ENCODE peak calls at places on chromosomes 6 and 20, in ten cellular contexts. M, L, J, W, K, O, B, D, A and X are unnamed samples.

GRCh38 chr6:39189131-39189530 is 40.1 kb downstream of the KCNK5 start:
- DNase-seq in O (no peak), D (no peak), J (no peak), W (no peak), K (no peak), L (no peak), A (no peak), B (no peak), M (no peak), X (no peak)

GRCh38 chr20:53389516-53389915 is 204.1 kb downstream of the ZNF217 start:
- DNase-seq in A (no peak), O (no peak), K (no peak), M (no peak), B (no peak), L (no peak), W (no peak), D (no peak), J (no peak), X (no peak)

GRCh38 chr6:154380733-154381132 is 24.1 kb upstream of the IPCEF1 start:
- DNase-seq in M (no peak), J (no peak), W (no peak), A (no peak), B (no peak), D (no peak), L (no peak), K (no peak), O (no peak), X (no peak)

GRCh38 chr6:146345582-146345981 is 198.1 kb upstream of the RAB32 start:
- DNase-seq in D (no peak), W (no peak), K (no peak), O (no peak), L (no peak), B (no peak), M (no peak), A (no peak), J (no peak), X (no peak)

GRCh38 chr6:166237611-166238010 is 70.0 kb upstream of the TBXT start:
- DNase-seq in M (no peak), B (peak; percentile 5), L (no peak), A (peak; percentile 67), K (no peak), D (no peak), O (no peak), W (no peak), J (no peak), X (no peak)

GRCh38 chr6:169722362-169723199 is 1.7 kb downstream of the PHF10 start:
- DNase-seq in M (peak; percentile 78), B (no peak), D (peak; percentile 88), J (no peak), A (no peak), O (peak; percentile 38), L (peak; percentile 59), K (peak; percentile 47), W (peak; percentile 28), X (peak; percentile 44)

GRCh38 chr6:107458687-107459282 is 579 bp downstream of the PDSS2 start:
- DNase-seq in J (peak; percentile 3), L (peak; percentile 74), M (peak; percentile 33), O (peak; percentile 32), A (no peak), D (peak; percentile 22), W (peak; percentile 44), B (no peak), K (peak; percentile 52), X (no peak)

GRCh38 chr6:30743099-30744053 is 889 bp upstream of the FLOT1 start:
- DNase-seq in K (peak; percentile 58), W (no peak), L (no peak), J (no peak), A (no peak), D (peak; percentile 33), M (peak; percentile 47), B (no peak), O (no peak), X (no peak)

GRCh38 chr6:35238843-35239289 is 20.7 kb upstream of the ZNF76 start:
- DNase-seq in J (no peak), O (peak; percentile 67), K (no peak), A (no peak), D (no peak), L (no peak), B (no peak), M (peak; percentile 51), W (no peak), X (no peak)

GRCh38 chr20:36228809-36229208 is 7.5 kb upstream of the AAR2 start:
- DNase-seq in D (no peak), W (no peak), A (no peak), O (no peak), L (no peak), K (no peak), J (no peak), M (no peak), B (no peak), X (no peak)

GRCh38 chr20:36230019-36230418 is 6.3 kb upstream of the AAR2 start:
- DNase-seq in W (no peak), B (no peak), M (no peak), O (no peak), J (no peak), D (no peak), K (no peak), A (no peak), L (no peak), X (no peak)

GRCh38 chr20:36231331-36231730 is 4.9 kb upstream of the AAR2 start:
- DNase-seq in W (no peak), O (peak; percentile 34), B (no peak), D (no peak), A (no peak), K (no peak), J (no peak), L (no peak), M (no peak), X (no peak)

GRCh38 chr20:36219671-36220220 is 16.5 kb upstream of the AAR2 start:
- DNase-seq in J (no peak), D (no peak), B (no peak), L (no peak), M (no peak), A (no peak), O (no peak), K (no peak), W (no peak), X (no peak)

GRCh38 chr20:36225666-36226065 is 10.6 kb upstream of the AAR2 start:
- DNase-seq in M (no peak), O (no peak), A (no peak), L (no peak), K (no peak), J (no peak), W (no peak), D (no peak), B (no peak), X (no peak)
- TF ChIP-seq CTCF in M (no peak), O (no peak), A (no peak), L (no peak), K (no peak), J (no peak), W (no peak), D (no peak), B (no peak), X (no peak)

DNA sequence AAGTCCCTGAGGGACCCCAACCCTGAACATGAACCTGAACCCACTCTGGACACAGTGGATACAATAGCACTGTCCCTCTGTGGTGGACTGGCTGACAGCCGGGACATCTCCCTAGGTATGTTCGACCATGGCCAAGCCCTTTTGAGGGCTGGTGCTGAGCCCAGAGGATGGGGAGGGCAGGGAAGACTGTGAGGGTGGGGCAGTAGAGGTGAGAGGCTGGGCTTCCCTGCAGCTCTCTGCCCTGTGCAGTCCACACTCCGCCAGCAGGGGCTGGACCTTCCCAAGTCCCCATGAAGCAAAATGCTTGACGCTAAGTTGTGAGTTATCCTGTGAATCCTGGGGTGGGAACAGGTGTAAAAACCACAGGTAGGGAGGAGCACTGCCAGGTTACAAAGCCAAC is 11.5 kb downstream of the LPIN3 start:
- DNase-seq in L (no peak), O (no peak), D (no peak), B (no peak), M (no peak), K (no peak), W (no peak), J (no peak), A (no peak), X (no peak)
- TF ChIP-seq CTCF in L (no peak), O (no peak), D (no peak), B (no peak), M (peak; percentile 35), K (no peak), W (no peak), J (no peak), A (no peak), X (peak; percentile 15)

DNA sequence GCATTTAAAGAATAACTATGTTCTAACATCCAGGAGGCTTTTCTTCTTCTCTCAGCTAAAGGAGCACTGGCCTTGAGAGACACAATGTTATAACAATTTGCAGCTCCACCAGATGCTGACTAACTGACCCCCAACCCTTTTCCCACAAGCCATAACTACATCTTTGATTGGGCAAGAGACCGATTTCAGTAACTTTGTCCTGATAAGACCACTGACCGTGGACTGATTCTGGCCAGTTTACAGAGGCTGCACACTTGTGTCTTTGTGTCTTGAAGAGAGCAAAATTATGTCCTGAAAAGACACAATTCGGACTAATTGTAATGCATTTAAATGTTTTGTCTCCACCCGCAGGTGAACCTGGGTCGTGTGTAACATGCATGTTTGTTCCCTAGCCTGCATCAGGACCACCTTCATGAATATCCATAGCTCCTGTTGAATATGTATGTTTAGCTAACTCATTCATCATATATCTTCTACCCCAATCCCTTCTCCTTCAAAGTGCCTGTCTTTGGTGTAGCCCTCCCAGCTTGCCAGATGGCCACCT is 22.3 kb downstream of the ABRACL start:
- DNase-seq in D (no peak), O (no peak), L (no peak), J (no peak), K (no peak), A (no peak), B (no peak), M (peak; percentile 14), W (no peak), X (no peak)
- TF ChIP-seq CTCF in D (no peak), O (no peak), L (no peak), J (no peak), K (peak; percentile 36), A (no peak), B (no peak), M (no peak), W (no peak), X (no peak)

GRCh38 chr6:84779380-84779779 is 15.0 kb upstream of the TBX18 start:
- DNase-seq in B (no peak), A (no peak), D (no peak), M (no peak), O (no peak), J (no peak), L (no peak), W (no peak), K (no peak), X (no peak)

GRCh38 chr6:84779917-84780316 is 15.5 kb upstream of the TBX18 start:
- DNase-seq in W (no peak), A (no peak), K (no peak), B (no peak), O (no peak), L (no peak), M (no peak), D (no peak), J (no peak), X (no peak)

GRCh38 chr6:84774174-84775158 is 10.1 kb upstream of the TBX18 start:
- DNase-seq in K (no peak), M (peak; percentile 77), W (peak; percentile 57), J (no peak), L (no peak), B (no peak), D (no peak), O (peak; percentile 81), A (no peak), X (peak; percentile 80)

GRCh38 chr6:84776392-84776791 is 12.0 kb upstream of the TBX18 start:
- DNase-seq in K (no peak), W (no peak), A (no peak), L (no peak), B (no peak), D (no peak), J (no peak), O (no peak), M (no peak), X (no peak)

GRCh38 chr6:84777888-84778287 is 13.5 kb upstream of the TBX18 start:
- DNase-seq in O (no peak), K (no peak), B (no peak), M (no peak), D (no peak), A (peak; percentile 62), J (no peak), W (no peak), L (no peak), X (no peak)
- TF ChIP-seq CTCF in O (no peak), K (no peak), B (no peak), M (no peak), D (no peak), A (no peak), J (no peak), W (no peak), L (no peak), X (no peak)